ENCODE peak calls at places on chromosome 10, in six cellular contexts. One of them, this sample, is unnamed.

GRCh38 chr10:98344589-98345038 is 70.4 kb downstream of the PYROXD2 start:
- DNase-seq in HL-60: no peak
- DNase-seq in GM10248: no peak
- DNase-seq in NB4: no peak
- DNase-seq in lower lobe of right lung: peak; percentile 53
- DNase-seq in cardiac muscle cell: peak; percentile 98
- DNase-seq in this sample: peak; percentile 96

GRCh38 chr10:70534281-70534680 is 55.7 kb downstream of the PALD1 start:
- DNase-seq in HL-60: no peak
- DNase-seq in GM10248: no peak
- DNase-seq in NB4: no peak
- DNase-seq in lower lobe of right lung: no peak
- DNase-seq in cardiac muscle cell: no peak
- DNase-seq in this sample: no peak

GRCh38 chr10:25627606-25628005 is 306.4 kb upstream of the MYO3A start:
- DNase-seq in HL-60: no peak
- DNase-seq in GM10248: no peak
- DNase-seq in NB4: no peak
- DNase-seq in lower lobe of right lung: no peak
- DNase-seq in cardiac muscle cell: peak; percentile 41
- DNase-seq in this sample: no peak

GRCh38 chr10:116113721-116114501 is 159.1 kb downstream of the GFRA1 start:
- DNase-seq in HL-60: no peak
- DNase-seq in GM10248: no peak
- DNase-seq in NB4: no peak
- DNase-seq in lower lobe of right lung: no peak
- DNase-seq in cardiac muscle cell: no peak
- DNase-seq in this sample: peak; percentile 32

GRCh38 chr10:81104494-81104893 is 566.8 kb downstream of the SH2D4B start:
- DNase-seq in HL-60: no peak
- DNase-seq in GM10248: no peak
- DNase-seq in NB4: no peak
- DNase-seq in lower lobe of right lung: no peak
- DNase-seq in cardiac muscle cell: no peak
- DNase-seq in this sample: no peak

GRCh38 chr10:16611037-16611436 is 89.4 kb upstream of the C1QL3 start:
- DNase-seq in HL-60: no peak
- DNase-seq in GM10248: no peak
- DNase-seq in NB4: no peak
- DNase-seq in lower lobe of right lung: no peak
- DNase-seq in cardiac muscle cell: peak; percentile 10
- DNase-seq in this sample: no peak

GRCh38 chr10:100688201-100688600 is 57.2 kb upstream of the PAX2 start:
- DNase-seq in HL-60: no peak
- DNase-seq in GM10248: no peak
- DNase-seq in NB4: no peak
- DNase-seq in lower lobe of right lung: no peak
- DNase-seq in cardiac muscle cell: no peak
- DNase-seq in this sample: no peak

GRCh38 chr10:31353574-31353973 is 34.6 kb downstream of the ZEB1 start:
- DNase-seq in HL-60: peak; percentile 1
- DNase-seq in GM10248: peak; percentile 35
- DNase-seq in NB4: peak; percentile 57
- DNase-seq in lower lobe of right lung: no peak
- DNase-seq in cardiac muscle cell: peak; percentile 28
- DNase-seq in this sample: peak; percentile 68

GRCh38 chr10:102985811-102986210 is 67.7 kb downstream of the CNNM2 start:
- DNase-seq in HL-60: no peak
- DNase-seq in GM10248: no peak
- DNase-seq in NB4: no peak
- DNase-seq in lower lobe of right lung: no peak
- DNase-seq in cardiac muscle cell: no peak
- DNase-seq in this sample: no peak

GRCh38 chr10:73246783-73247508 is at the start of gene DNAJC9:
- DNase-seq in HL-60: peak; percentile 96
- DNase-seq in GM10248: peak; percentile 93
- DNase-seq in NB4: peak; percentile 99
- DNase-seq in lower lobe of right lung: peak; percentile 98
- DNase-seq in cardiac muscle cell: peak; percentile 96
- DNase-seq in this sample: peak; percentile 98

GRCh38 chr10:84184517-84184916 is 9.8 kb upstream of the CDHR1 start:
- DNase-seq in HL-60: no peak
- DNase-seq in GM10248: no peak
- DNase-seq in NB4: no peak
- DNase-seq in lower lobe of right lung: no peak
- DNase-seq in cardiac muscle cell: no peak
- DNase-seq in this sample: no peak

GRCh38 chr10:15168296-15168780 is at the start of gene NMT2:
- DNase-seq in HL-60: no peak
- DNase-seq in GM10248: no peak
- DNase-seq in NB4: peak; percentile 81
- DNase-seq in lower lobe of right lung: peak; percentile 91
- DNase-seq in cardiac muscle cell: no peak
- DNase-seq in this sample: peak; percentile 80
- TF ChIP-seq CTCF in HL-60: no peak
- TF ChIP-seq CTCF in GM10248: peak; percentile 47
- TF ChIP-seq CTCF in NB4: no peak
- TF ChIP-seq CTCF in lower lobe of right lung: peak; percentile 37
- TF ChIP-seq CTCF in cardiac muscle cell: peak; percentile 39
- TF ChIP-seq CTCF in this sample: peak; percentile 34

GRCh38 chr10:79427965-79428364 is 17.5 kb downstream of the ZCCHC24 start:
- DNase-seq in HL-60: no peak
- DNase-seq in GM10248: no peak
- DNase-seq in NB4: no peak
- DNase-seq in lower lobe of right lung: no peak
- DNase-seq in cardiac muscle cell: no peak
- DNase-seq in this sample: no peak
- TF ChIP-seq CTCF in HL-60: no peak
- TF ChIP-seq CTCF in GM10248: no peak
- TF ChIP-seq CTCF in NB4: no peak
- TF ChIP-seq CTCF in lower lobe of right lung: no peak
- TF ChIP-seq CTCF in cardiac muscle cell: no peak
- TF ChIP-seq CTCF in this sample: no peak

DNA sequence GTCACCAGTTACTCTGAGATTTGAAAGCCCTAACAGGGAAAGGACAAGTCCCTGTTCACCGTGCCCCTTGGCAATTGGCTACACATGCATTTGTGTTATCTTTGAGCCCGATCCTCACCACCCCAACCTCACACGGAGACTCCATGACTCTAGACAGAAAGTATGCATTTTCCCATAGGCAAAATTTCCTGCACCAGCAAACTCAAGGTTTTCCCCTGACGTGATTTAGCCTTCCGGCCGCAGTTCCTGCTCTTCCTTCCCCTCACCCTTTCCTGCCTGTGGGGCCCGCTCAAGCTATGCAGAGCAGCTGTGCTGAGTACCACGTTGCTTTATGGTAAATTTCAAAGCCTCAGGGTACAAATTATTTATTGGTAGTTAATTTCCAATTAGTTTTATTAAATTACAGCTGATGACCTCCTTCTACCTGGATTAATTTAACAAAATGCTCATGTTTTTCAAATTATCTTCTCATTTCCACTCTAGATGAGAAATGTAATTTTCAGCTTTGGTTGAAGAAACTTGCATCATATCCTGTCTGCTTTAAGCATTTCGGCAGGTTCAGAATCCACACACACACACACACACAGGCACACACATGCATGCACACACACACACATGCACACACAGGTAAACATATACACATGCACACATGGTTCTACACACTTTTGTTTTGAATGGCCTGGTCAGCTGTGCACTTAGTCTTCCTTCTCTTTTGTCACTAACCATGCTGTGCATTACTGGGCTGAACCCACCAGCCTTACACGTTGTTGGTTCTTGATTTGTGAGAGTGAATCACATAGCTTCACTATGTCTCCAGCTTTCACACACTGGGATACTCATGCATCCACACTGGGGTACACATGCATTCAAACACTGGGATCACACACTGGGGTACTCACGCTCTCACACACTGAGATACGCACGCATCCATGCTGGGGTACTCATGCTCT is 283.1 kb upstream of the PITRM1 start:
- DNase-seq in HL-60: no peak
- DNase-seq in GM10248: no peak
- DNase-seq in NB4: no peak
- DNase-seq in lower lobe of right lung: no peak
- DNase-seq in cardiac muscle cell: peak; percentile 70
- DNase-seq in this sample: peak; percentile 6
- TF ChIP-seq CTCF in HL-60: no peak
- TF ChIP-seq CTCF in GM10248: peak; percentile 14
- TF ChIP-seq CTCF in NB4: no peak
- TF ChIP-seq CTCF in lower lobe of right lung: no peak
- TF ChIP-seq CTCF in cardiac muscle cell: no peak
- TF ChIP-seq CTCF in this sample: no peak

DNA sequence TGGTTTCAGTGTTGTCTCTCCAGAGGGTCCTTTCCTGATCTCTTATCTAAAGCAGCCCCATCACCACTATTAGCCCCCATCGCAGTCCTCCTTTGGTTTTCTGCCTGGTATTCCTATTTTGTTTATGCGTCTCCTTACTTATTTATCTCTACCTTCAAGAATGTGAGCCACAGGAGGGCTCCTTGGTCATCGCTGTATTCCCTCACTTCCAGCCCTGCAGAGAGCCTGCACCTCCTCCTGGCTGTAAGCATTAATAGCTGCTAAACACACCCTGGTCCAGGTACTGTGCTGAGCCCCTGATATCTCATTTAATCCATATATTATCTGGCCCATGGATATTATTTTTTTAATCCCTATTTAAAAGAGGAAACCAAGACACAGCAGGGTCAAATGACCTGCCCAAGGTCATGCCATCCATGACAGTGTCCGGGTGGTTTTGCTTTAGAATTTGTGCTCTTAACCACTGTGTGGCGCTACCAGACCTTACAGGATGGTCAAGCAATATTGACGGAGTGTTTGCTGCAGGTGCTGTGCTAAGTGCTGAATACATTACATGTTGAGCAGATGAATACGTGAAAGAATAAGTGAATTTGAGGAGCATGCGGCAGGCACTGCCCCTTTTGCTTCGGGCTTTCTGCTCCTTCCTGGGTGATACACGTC is 227.2 kb downstream of the ADAM12 start:
- DNase-seq in HL-60: no peak
- DNase-seq in GM10248: no peak
- DNase-seq in NB4: peak; percentile 39
- DNase-seq in lower lobe of right lung: no peak
- DNase-seq in cardiac muscle cell: peak; percentile 58
- DNase-seq in this sample: no peak
- TF ChIP-seq CTCF in HL-60: no peak
- TF ChIP-seq CTCF in GM10248: no peak
- TF ChIP-seq CTCF in NB4: peak; percentile 43
- TF ChIP-seq CTCF in lower lobe of right lung: peak; percentile 12
- TF ChIP-seq CTCF in cardiac muscle cell: peak; percentile 52
- TF ChIP-seq CTCF in this sample: no peak

This sample was measured in foreskin fibroblast.